ENCODE peak calls at places on chromosomes 12 and 14, in ten cellular contexts. U is prostate gland, W is HepG2, N is ovary, D is adrenal gland, H is IMR-90, I is uterus, X is breast epithelium, J is body of pancreas, G is tibial nerve. S is an unnamed sample.

GRCh38 chr14:104516906-104517305 is 62.7 kb upstream of the C14orf180 start:
- DNase-seq in U (no peak), W (no peak), N (no peak), D (no peak), H (no peak), I (no peak), X (no peak), J (no peak), G (no peak), S (no peak)

GRCh38 chr12:51246254-51246853 is 7.7 kb downstream of the DAZAP2 start:
- DNase-seq in U (no peak), W (no peak), N (no peak), D (peak; percentile 59), H (peak; percentile 68), I (no peak), X (no peak), J (no peak), G (no peak), S (peak; percentile 36)

GRCh38 chr12:132338311-132338710 is 8.9 kb upstream of the GALNT9 start:
- DNase-seq in U (no peak), W (no peak), N (no peak), D (no peak), H (no peak), I (no peak), X (no peak), J (no peak), G (no peak), S (no peak)

GRCh38 chr14:81166126-81166525 is 54.6 kb downstream of the GTF2A1 start:
- DNase-seq in U (no peak), W (peak; percentile 25), N (no peak), D (no peak), H (no peak), I (no peak), X (no peak), J (no peak), G (no peak), S (no peak)

GRCh38 chr14:50383618-50384225 is 13.0 kb downstream of the CDKL1 start:
- DNase-seq in U (no peak), W (no peak), N (no peak), D (no peak), H (no peak), I (no peak), X (no peak), J (peak; percentile 32), G (no peak), S (no peak)

GRCh38 chr12:26938660-26939185 is 453 bp downstream of the FGFR1OP2 start:
- DNase-seq in U (peak; percentile 12), W (peak; percentile 35), N (no peak), D (no peak), H (no peak), I (no peak), X (no peak), J (no peak), G (peak; percentile 14), S (no peak)

GRCh38 chr14:104397956-104398355 is 181.6 kb upstream of the C14orf180 start:
- DNase-seq in U (no peak), W (no peak), N (no peak), D (no peak), H (no peak), I (no peak), X (no peak), J (no peak), G (no peak), S (no peak)

GRCh38 chr12:124466200-124467128 is 100.9 kb downstream of the NCOR2 start:
- DNase-seq in U (no peak), W (no peak), N (no peak), D (no peak), H (peak; percentile 16), I (no peak), X (no peak), J (no peak), G (no peak), S (peak; percentile 71)

GRCh38 chr12:12915654-12916053 is 24.3 kb downstream of the GPRC5A start:
- DNase-seq in U (no peak), W (no peak), N (no peak), D (no peak), H (no peak), I (no peak), X (no peak), J (no peak), G (no peak), S (no peak)

GRCh38 chr12:113818833-113819232 is 147.3 kb downstream of the RBM19 start:
- DNase-seq in U (no peak), W (peak; percentile 27), N (no peak), D (no peak), H (no peak), I (no peak), X (no peak), J (no peak), G (no peak), S (no peak)

GRCh38 chr12:6426882-6427671 is 17.7 kb upstream of the CD27 start:
- DNase-seq in U (no peak), W (no peak), N (no peak), D (no peak), H (no peak), I (no peak), X (no peak), J (no peak), G (no peak), S (no peak)

GRCh38 chr12:48788852-48789775 is at the start of gene ADCY6:
- DNase-seq in U (peak; percentile 74), W (peak; percentile 67), N (peak; percentile 84), D (peak; percentile 73), H (peak; percentile 70), I (peak; percentile 80), X (peak; percentile 83), J (peak; percentile 89), G (peak; percentile 54), S (peak; percentile 89)
- TF ChIP-seq POLR2A in U (no peak), W (peak; percentile 45), N (no peak), D (no peak), H (no peak), I (peak; percentile 49), X (no peak), J (peak; percentile 32), G (peak; percentile 36), S (no peak)

GRCh38 chr12:17928708-17929366 is 161.2 kb downstream of the RERGL start:
- DNase-seq in U (no peak), W (peak; percentile 57), N (no peak), D (no peak), H (peak; percentile 13), I (no peak), X (no peak), J (no peak), G (no peak), S (no peak)
- TF ChIP-seq CTCF in U (no peak), W (peak; percentile 16), N (no peak), D (no peak), H (no peak), I (no peak), X (no peak), J (no peak), G (no peak), S (no peak)

GRCh38 chr14:53167602-53168328 is 14.6 kb upstream of the DDHD1 start:
- DNase-seq in U (no peak), W (no peak), N (no peak), D (no peak), H (peak; percentile 32), I (no peak), X (no peak), J (no peak), G (no peak), S (no peak)

DNA sequence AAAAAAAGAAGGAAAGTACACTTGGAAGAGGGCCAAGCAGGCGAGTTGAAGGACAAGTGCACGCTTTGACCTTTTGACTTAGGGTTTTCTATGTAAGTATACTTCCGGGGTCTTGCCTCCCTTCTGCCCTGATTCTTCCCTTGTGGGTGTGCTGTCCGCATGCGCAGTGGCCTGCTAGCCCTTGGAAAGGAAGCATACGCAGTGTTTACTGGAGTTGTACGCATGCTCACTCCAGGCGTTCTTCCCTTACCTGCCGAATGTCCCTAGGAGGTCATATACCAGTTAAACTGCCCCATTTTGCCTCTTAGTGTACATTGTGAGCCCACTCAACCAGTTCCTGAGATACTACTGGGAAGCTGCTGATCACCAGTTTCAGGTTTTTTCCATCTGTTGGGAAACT is 15.7 kb upstream of the DDHD1 start:
- DNase-seq in U (no peak), W (no peak), N (no peak), D (no peak), H (no peak), I (no peak), X (no peak), J (no peak), G (no peak), S (no peak)
- H3K4me1 ChIP-seq in U (no peaks in the 10 kb centered on the region), W (peaks cover 5% of the 10 kb centered on the region), N (no peaks in the 10 kb centered on the region), D (peaks cover 3% of the 10 kb centered on the region), H (peaks cover 4% of the 10 kb centered on the region), I (no peaks in the 10 kb centered on the region), X (no peaks in the 10 kb centered on the region), J (no peaks in the 10 kb centered on the region), G (no peaks in the 10 kb centered on the region), S (no peaks in the 10 kb centered on the region)

GRCh38 chr12:18411453-18411852 is 150.1 kb downstream of the PIK3C2G start:
- DNase-seq in U (no peak), W (no peak), N (no peak), D (no peak), H (no peak), I (no peak), X (no peak), J (no peak), G (no peak), S (no peak)
- TF ChIP-seq POLR2A in U (no peak), W (no peak), N (no peak), D (no peak), H (no peak), I (no peak), X (no peak), J (no peak), G (no peak), S (no peak)

DNA sequence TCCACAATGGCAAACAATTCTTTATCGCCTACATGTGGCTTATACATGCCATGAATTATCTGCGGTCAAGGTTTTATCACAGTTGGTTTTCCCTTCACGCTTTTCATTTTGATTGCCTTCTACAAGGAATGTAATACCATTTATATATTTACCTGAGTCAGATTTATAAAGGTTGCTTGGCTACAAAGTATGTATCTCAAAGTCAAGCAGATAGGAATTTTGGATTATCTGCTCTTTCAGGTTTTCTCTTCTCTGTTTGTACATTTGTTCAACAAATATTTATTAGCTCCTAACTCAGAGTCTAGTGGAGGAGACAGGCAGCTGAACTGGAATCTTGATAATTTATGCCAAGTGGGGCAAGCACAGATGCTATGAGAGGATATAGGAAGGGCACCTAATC is 28.5 kb upstream of the CISTR start:
- DNase-seq in U (no peak), W (no peak), N (no peak), D (no peak), H (no peak), I (no peak), X (no peak), J (no peak), G (no peak), S (no peak)
- TF ChIP-seq CTCF in U (no peak), W (no peak), N (no peak), D (no peak), H (no peak), I (no peak), X (no peak), J (no peak), G (no peak), S (no peak)

DNA sequence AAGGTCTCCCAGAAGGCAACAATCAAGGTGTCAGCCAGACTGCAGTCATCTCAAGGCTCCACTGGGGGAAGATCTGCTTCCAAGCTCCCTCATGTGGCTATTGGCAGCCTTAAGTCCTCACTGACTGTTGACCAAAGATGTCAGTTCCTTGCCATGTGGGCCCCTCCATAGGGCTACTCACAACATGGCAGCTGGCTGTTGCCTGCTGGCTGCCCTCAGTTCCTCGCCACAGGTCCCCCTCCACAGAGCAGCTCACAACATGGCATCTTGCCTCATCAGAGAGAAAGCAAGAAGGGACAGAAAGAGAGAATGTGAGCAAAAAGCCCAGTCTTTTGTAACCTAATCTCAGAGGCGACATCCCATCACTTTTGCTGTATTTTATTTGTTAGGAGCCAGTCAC is 34.4 kb upstream of the EGLN3 start:
- DNase-seq in U (no peak), W (no peak), N (no peak), D (no peak), H (no peak), I (no peak), X (no peak), J (no peak), G (no peak), S (no peak)
- H3K4me1 ChIP-seq in U (no peaks in the 10 kb centered on the region), W (peaks cover 26% of the 10 kb centered on the region), N (peaks cover 2% of the 10 kb centered on the region), D (no peaks in the 10 kb centered on the region), H (no peaks in the 10 kb centered on the region), I (no peaks in the 10 kb centered on the region), X (no peaks in the 10 kb centered on the region), J (no peaks in the 10 kb centered on the region), G (no peaks in the 10 kb centered on the region), S (peaks cover 9% of the 10 kb centered on the region)

S was measured in heart left ventricle.